ENCODE peak calls at places on chromosomes 16 and 17, in ten cellular contexts. One of them, this sample, is unnamed.

GRCh38 chr17:66441012-66441703 is 138.7 kb downstream of the PRKCA start:
- DNase-seq in astrocyte of the cerebellum: no peak
- DNase-seq in ascending aorta: no peak
- DNase-seq in esophagus squamous epithelium: no peak
- DNase-seq in CD4-positive, alpha-beta memory T cell: no peak
- DNase-seq in naive thymus-derived CD8-positive, alpha-beta T cell: no peak
- DNase-seq in fibroblast of mammary gland: no peak
- DNase-seq in epithelial cell of esophagus: peak
- DNase-seq in cardiac fibroblast: no peak
- DNase-seq in T-helper 1 cell: no peak
- DNase-seq in this sample: no peak

GRCh38 chr16:3458852-3459361 is 15.4 kb downstream of the NAA60 start:
- DNase-seq in esophagus squamous epithelium: no peak
- DNase-seq in cardiac fibroblast: peak
- DNase-seq in ascending aorta: peak
- DNase-seq in astrocyte of the cerebellum: no peak
- DNase-seq in CD4-positive, alpha-beta memory T cell: peak
- DNase-seq in epithelial cell of esophagus: no peak
- DNase-seq in T-helper 1 cell: no peak
- DNase-seq in fibroblast of mammary gland: peak
- DNase-seq in naive thymus-derived CD8-positive, alpha-beta T cell: no peak
- DNase-seq in this sample: peak

GRCh38 chr16:69367980-69368379 is 16.4 kb upstream of the TMED6 start:
- DNase-seq in fibroblast of mammary gland: peak
- DNase-seq in naive thymus-derived CD8-positive, alpha-beta T cell: no peak
- DNase-seq in CD4-positive, alpha-beta memory T cell: no peak
- DNase-seq in esophagus squamous epithelium: no peak
- DNase-seq in T-helper 1 cell: no peak
- DNase-seq in ascending aorta: no peak
- DNase-seq in astrocyte of the cerebellum: no peak
- DNase-seq in cardiac fibroblast: peak
- DNase-seq in epithelial cell of esophagus: no peak
- DNase-seq in this sample: peak

GRCh38 chr17:62076864-62077788 is 12.0 kb upstream of the MED13 start:
- DNase-seq in cardiac fibroblast: no peak
- DNase-seq in astrocyte of the cerebellum: no peak
- DNase-seq in epithelial cell of esophagus: no peak
- DNase-seq in ascending aorta: no peak
- DNase-seq in naive thymus-derived CD8-positive, alpha-beta T cell: no peak
- DNase-seq in esophagus squamous epithelium: no peak
- DNase-seq in T-helper 1 cell: no peak
- DNase-seq in fibroblast of mammary gland: no peak
- DNase-seq in CD4-positive, alpha-beta memory T cell: no peak
- DNase-seq in this sample: peak

GRCh38 chr16:24372824-24373223 is 116.7 kb downstream of the CACNG3 start:
- DNase-seq in fibroblast of mammary gland: no peak
- DNase-seq in cardiac fibroblast: no peak
- DNase-seq in astrocyte of the cerebellum: no peak
- DNase-seq in esophagus squamous epithelium: no peak
- DNase-seq in epithelial cell of esophagus: no peak
- DNase-seq in T-helper 1 cell: no peak
- DNase-seq in ascending aorta: no peak
- DNase-seq in CD4-positive, alpha-beta memory T cell: no peak
- DNase-seq in naive thymus-derived CD8-positive, alpha-beta T cell: no peak
- DNase-seq in this sample: no peak

GRCh38 chr16:47984669-47985068 is 171.1 kb downstream of the ABCC12 start:
- DNase-seq in fibroblast of mammary gland: no peak
- DNase-seq in T-helper 1 cell: no peak
- DNase-seq in CD4-positive, alpha-beta memory T cell: no peak
- DNase-seq in ascending aorta: no peak
- DNase-seq in naive thymus-derived CD8-positive, alpha-beta T cell: no peak
- DNase-seq in epithelial cell of esophagus: no peak
- DNase-seq in astrocyte of the cerebellum: no peak
- DNase-seq in cardiac fibroblast: no peak
- DNase-seq in esophagus squamous epithelium: no peak
- DNase-seq in this sample: no peak

GRCh38 chr16:28261916-28262315 is 30.4 kb upstream of the SBK1 start:
- DNase-seq in CD4-positive, alpha-beta memory T cell: no peak
- DNase-seq in esophagus squamous epithelium: no peak
- DNase-seq in T-helper 1 cell: no peak
- DNase-seq in naive thymus-derived CD8-positive, alpha-beta T cell: no peak
- DNase-seq in fibroblast of mammary gland: no peak
- DNase-seq in astrocyte of the cerebellum: no peak
- DNase-seq in cardiac fibroblast: no peak
- DNase-seq in epithelial cell of esophagus: no peak
- DNase-seq in ascending aorta: no peak
- DNase-seq in this sample: no peak

GRCh38 chr17:74351552-74352210 is 10.0 kb downstream of the BTBD17 start:
- DNase-seq in cardiac fibroblast: no peak
- DNase-seq in naive thymus-derived CD8-positive, alpha-beta T cell: no peak
- DNase-seq in fibroblast of mammary gland: no peak
- DNase-seq in CD4-positive, alpha-beta memory T cell: no peak
- DNase-seq in epithelial cell of esophagus: no peak
- DNase-seq in T-helper 1 cell: no peak
- DNase-seq in astrocyte of the cerebellum: no peak
- DNase-seq in ascending aorta: no peak
- DNase-seq in esophagus squamous epithelium: no peak
- DNase-seq in this sample: no peak

GRCh38 chr17:40345161-40346034 is 19.1 kb downstream of the GJD3 start:
- DNase-seq in ascending aorta: peak
- DNase-seq in T-helper 1 cell: no peak
- DNase-seq in esophagus squamous epithelium: no peak
- DNase-seq in CD4-positive, alpha-beta memory T cell: peak
- DNase-seq in astrocyte of the cerebellum: no peak
- DNase-seq in naive thymus-derived CD8-positive, alpha-beta T cell: peak
- DNase-seq in fibroblast of mammary gland: peak
- DNase-seq in cardiac fibroblast: peak
- DNase-seq in epithelial cell of esophagus: peak
- DNase-seq in this sample: peak

GRCh38 chr17:82767041-82767754 is 15.3 kb downstream of the TBCD start:
- DNase-seq in naive thymus-derived CD8-positive, alpha-beta T cell: peak
- DNase-seq in esophagus squamous epithelium: no peak
- DNase-seq in ascending aorta: no peak
- DNase-seq in astrocyte of the cerebellum: no peak
- DNase-seq in T-helper 1 cell: peak
- DNase-seq in cardiac fibroblast: peak
- DNase-seq in epithelial cell of esophagus: peak
- DNase-seq in fibroblast of mammary gland: peak
- DNase-seq in CD4-positive, alpha-beta memory T cell: peak
- DNase-seq in this sample: peak

GRCh38 chr17:47246120-47246519 is 7.5 kb upstream of the ITGB3 start:
- DNase-seq in ascending aorta: no peak
- DNase-seq in fibroblast of mammary gland: peak
- DNase-seq in T-helper 1 cell: no peak
- DNase-seq in CD4-positive, alpha-beta memory T cell: no peak
- DNase-seq in astrocyte of the cerebellum: no peak
- DNase-seq in naive thymus-derived CD8-positive, alpha-beta T cell: no peak
- DNase-seq in cardiac fibroblast: no peak
- DNase-seq in esophagus squamous epithelium: no peak
- DNase-seq in epithelial cell of esophagus: no peak
- DNase-seq in this sample: no peak

GRCh38 chr16:88478115-88478514 is 25.0 kb downstream of the ZFPM1 start:
- DNase-seq in ascending aorta: no peak
- DNase-seq in CD4-positive, alpha-beta memory T cell: peak
- DNase-seq in esophagus squamous epithelium: no peak
- DNase-seq in epithelial cell of esophagus: no peak
- DNase-seq in fibroblast of mammary gland: no peak
- DNase-seq in T-helper 1 cell: peak
- DNase-seq in astrocyte of the cerebellum: no peak
- DNase-seq in naive thymus-derived CD8-positive, alpha-beta T cell: peak
- DNase-seq in cardiac fibroblast: no peak
- DNase-seq in this sample: no peak

GRCh38 chr17:31433091-31433790 is 41.8 kb downstream of the RAB11FIP4 start:
- DNase-seq in fibroblast of mammary gland: no peak
- DNase-seq in naive thymus-derived CD8-positive, alpha-beta T cell: peak
- DNase-seq in astrocyte of the cerebellum: no peak
- DNase-seq in CD4-positive, alpha-beta memory T cell: peak
- DNase-seq in cardiac fibroblast: no peak
- DNase-seq in T-helper 1 cell: peak
- DNase-seq in ascending aorta: no peak
- DNase-seq in esophagus squamous epithelium: no peak
- DNase-seq in epithelial cell of esophagus: no peak
- DNase-seq in this sample: no peak

GRCh38 chr16:53737563-53737962 is 33.6 kb downstream of the FTO start:
- DNase-seq in astrocyte of the cerebellum: no peak
- DNase-seq in T-helper 1 cell: no peak
- DNase-seq in esophagus squamous epithelium: no peak
- DNase-seq in epithelial cell of esophagus: no peak
- DNase-seq in cardiac fibroblast: no peak
- DNase-seq in ascending aorta: no peak
- DNase-seq in fibroblast of mammary gland: no peak
- DNase-seq in naive thymus-derived CD8-positive, alpha-beta T cell: no peak
- DNase-seq in CD4-positive, alpha-beta memory T cell: no peak
- DNase-seq in this sample: no peak

GRCh38 chr17:29167393-29168078 is 12.7 kb downstream of the MYO18A start:
- DNase-seq in epithelial cell of esophagus: no peak
- DNase-seq in ascending aorta: no peak
- DNase-seq in astrocyte of the cerebellum: no peak
- DNase-seq in CD4-positive, alpha-beta memory T cell: no peak
- DNase-seq in naive thymus-derived CD8-positive, alpha-beta T cell: no peak
- DNase-seq in fibroblast of mammary gland: no peak
- DNase-seq in cardiac fibroblast: no peak
- DNase-seq in T-helper 1 cell: no peak
- DNase-seq in esophagus squamous epithelium: no peak
- DNase-seq in this sample: no peak

GRCh38 chr17:11461993-11462548 is 136.2 kb upstream of the DNAH9 start:
- DNase-seq in naive thymus-derived CD8-positive, alpha-beta T cell: no peak
- DNase-seq in CD4-positive, alpha-beta memory T cell: no peak
- DNase-seq in cardiac fibroblast: no peak
- DNase-seq in fibroblast of mammary gland: no peak
- DNase-seq in ascending aorta: no peak
- DNase-seq in T-helper 1 cell: no peak
- DNase-seq in astrocyte of the cerebellum: no peak
- DNase-seq in esophagus squamous epithelium: no peak
- DNase-seq in epithelial cell of esophagus: no peak
- DNase-seq in this sample: no peak

GRCh38 chr17:65593870-65594584 is 32.6 kb upstream of the AXIN2 start:
- DNase-seq in epithelial cell of esophagus: no peak
- DNase-seq in fibroblast of mammary gland: no peak
- DNase-seq in T-helper 1 cell: no peak
- DNase-seq in astrocyte of the cerebellum: no peak
- DNase-seq in ascending aorta: no peak
- DNase-seq in cardiac fibroblast: peak
- DNase-seq in esophagus squamous epithelium: no peak
- DNase-seq in CD4-positive, alpha-beta memory T cell: no peak
- DNase-seq in naive thymus-derived CD8-positive, alpha-beta T cell: no peak
- DNase-seq in this sample: no peak